ENCODE peak calls at places on chromosomes 7 and 10, in four cellular contexts. L is tibial nerve, X is right lobe of liver, Q is left ventricle myocardium inferior. J is an unnamed sample.

GRCh38 chr10:92112462-92112861 is 178.4 kb downstream of the CPEB3 start:
- DNase-seq in L (no peak), X (no peak), Q (no peak), J (no peak)

GRCh38 chr7:44524811-44525388 is 16.2 kb downstream of the NPC1L1 start:
- DNase-seq in Q (no peak), L (no peak), X (no peak), J (no peak)

GRCh38 chr10:127100983-127101615 is 95.3 kb downstream of the INSYN2A start:
- DNase-seq in Q (no peak), L (no peak), X (no peak), J (no peak)

GRCh38 chr7:36961097-36961496 is 236.8 kb upstream of the AOAH start:
- DNase-seq in Q (no peak), L (no peak), X (no peak), J (no peak)

GRCh38 chr10:107542016-107542415 is 377.5 kb upstream of the SORCS1 start:
- DNase-seq in Q (no peak), X (no peak), L (no peak), J (no peak)

GRCh38 chr10:122878799-122879338 is 512 bp downstream of the FAM24B start:
- DNase-seq in L (no peak), Q (no peak), X (no peak), J (peak; percentile 52)

GRCh38 chr10:86651021-86651471 is 3.3 kb upstream of the OPN4 start:
- DNase-seq in Q (no peak), L (no peak), X (no peak), J (no peak)

GRCh38 chr10:111079241-111079760 is 2.5 kb downstream of the ADRA2A start:
- DNase-seq in X (no peak), L (no peak), Q (no peak), J (no peak)

GRCh38 chr7:70506463-70506862 is 625.5 kb upstream of the GALNT17 start:
- DNase-seq in X (peak; percentile 61), L (no peak), Q (no peak), J (no peak)

GRCh38 chr7:106518986-106519385 is 142.0 kb downstream of the CCDC71L start:
- DNase-seq in X (peak; percentile 33), Q (peak; percentile 20), L (no peak), J (no peak)

GRCh38 chr7:77867208-77867915 is 68.8 kb downstream of the PHTF2 start:
- DNase-seq in X (no peak), Q (no peak), L (no peak), J (no peak)

GRCh38 chr10:96090463-96090800 is 39.7 kb upstream of the ZNF518A start:
- DNase-seq in L (no peak), Q (no peak), X (no peak), J (peak; percentile 28)

GRCh38 chr10:128539784-128540759 is 413.8 kb upstream of the MKI67 start:
- DNase-seq in X (no peak), Q (peak; percentile 30), L (no peak), J (no peak)

GRCh38 chr7:116525298-116525912 is 569 bp downstream of the CAV1 start:
- DNase-seq in Q (peak; percentile 63), L (peak; percentile 22), X (peak; percentile 62), J (peak; percentile 34)

GRCh38 chr10:73625004-73625883 is 16.0 kb downstream of the MYOZ1 start:
- DNase-seq in L (no peak), Q (peak; percentile 30), X (peak; percentile 29), J (no peak)

GRCh38 chr7:44849277-44850210 is 1.7 kb upstream of the H2AZ2 start:
- DNase-seq in L (no peak), X (no peak), Q (no peak), J (no peak)

GRCh38 chr10:49272251-49273081 is 26.5 kb upstream of the C10orf71 start:
- DNase-seq in Q (peak; percentile 73), X (no peak), L (peak; percentile 32), J (no peak)

GRCh38 chr7:82442492-82443043 is 1.0 kb downstream of the CACNA2D1 start:
- DNase-seq in L (no peak), X (no peak), Q (peak; percentile 22), J (no peak)

GRCh38 chr10:29470355-29470705 is 164.4 kb downstream of the SVIL start:
- DNase-seq in X (no peak), L (peak; percentile 42), Q (peak; percentile 35), J (no peak)

GRCh38 chr10:29470843-29471482 is 163.8 kb downstream of the SVIL start:
- DNase-seq in L (no peak), Q (no peak), X (no peak), J (no peak)

GRCh38 chr10:29473087-29473356 is 161.7 kb downstream of the SVIL start:
- DNase-seq in X (no peak), Q (no peak), L (no peak), J (no peak)

GRCh38 chr10:29472268-29473086 is 162.3 kb downstream of the SVIL start:
- DNase-seq in X (no peak), L (no peak), Q (no peak), J (no peak)

GRCh38 chr10:29471483-29471859 is 163.3 kb downstream of the SVIL start:
- DNase-seq in X (no peak), Q (no peak), L (no peak), J (no peak)
- H3K27ac ChIP-seq in X (no peak overlapping the region), Q (peak overlapping the region; percentile 59), L (peak overlapping the region; percentile 10), J (no peak overlapping the region)

GRCh38 chr10:11179231-11180105 is 161.8 kb downstream of the CELF2 start:
- DNase-seq in L (no peak), X (no peak), Q (no peak), J (no peak)
- H3K27ac ChIP-seq in L (peak overlapping the region; percentile 60), X (no peak overlapping the region), Q (peak overlapping the region; percentile 78), J (no peak overlapping the region)

DNA sequence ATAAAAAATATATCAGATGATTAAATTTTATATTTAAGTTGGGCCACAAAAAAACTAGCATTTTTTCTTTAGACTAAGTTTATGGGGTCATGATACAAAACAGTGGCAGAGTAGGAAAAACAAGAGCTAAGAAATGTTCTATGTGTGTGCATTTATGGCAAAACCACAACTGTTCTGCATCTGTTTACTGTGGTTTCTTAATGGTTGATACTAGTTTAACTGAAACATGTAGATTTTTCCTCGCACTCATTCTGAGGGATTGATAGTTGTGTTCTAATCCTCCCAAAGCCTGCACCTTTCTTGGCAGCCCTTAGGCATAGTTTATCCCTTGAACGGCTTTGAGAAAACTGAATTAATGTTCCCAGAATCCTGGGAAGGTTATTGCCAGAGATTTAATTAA is 66.6 kb upstream of the PHYHIPL start:
- DNase-seq in X (no peak), L (no peak), Q (no peak), J (no peak)
- H3K27ac ChIP-seq in X (no peak overlapping the region), L (no peak overlapping the region), Q (no peak overlapping the region), J (peak overlapping the region; percentile 43)

GRCh38 chr7:97014145-97014544 is 8.8 kb downstream of the DLX6 start:
- DNase-seq in Q (no peak), L (no peak), X (no peak), J (no peak)

GRCh38 chr7:97015279-97015678 is 9.4 kb downstream of the DLX5 start:
- DNase-seq in Q (no peak), L (no peak), X (no peak), J (no peak)

GRCh38 chr7:97016392-97017196 is 8.0 kb downstream of the DLX5 start:
- DNase-seq in Q (no peak), X (no peak), L (no peak), J (no peak)

GRCh38 chr7:97017197-97018125 is 7.2 kb downstream of the DLX5 start:
- DNase-seq in X (no peak), Q (no peak), L (no peak), J (no peak)

DNA sequence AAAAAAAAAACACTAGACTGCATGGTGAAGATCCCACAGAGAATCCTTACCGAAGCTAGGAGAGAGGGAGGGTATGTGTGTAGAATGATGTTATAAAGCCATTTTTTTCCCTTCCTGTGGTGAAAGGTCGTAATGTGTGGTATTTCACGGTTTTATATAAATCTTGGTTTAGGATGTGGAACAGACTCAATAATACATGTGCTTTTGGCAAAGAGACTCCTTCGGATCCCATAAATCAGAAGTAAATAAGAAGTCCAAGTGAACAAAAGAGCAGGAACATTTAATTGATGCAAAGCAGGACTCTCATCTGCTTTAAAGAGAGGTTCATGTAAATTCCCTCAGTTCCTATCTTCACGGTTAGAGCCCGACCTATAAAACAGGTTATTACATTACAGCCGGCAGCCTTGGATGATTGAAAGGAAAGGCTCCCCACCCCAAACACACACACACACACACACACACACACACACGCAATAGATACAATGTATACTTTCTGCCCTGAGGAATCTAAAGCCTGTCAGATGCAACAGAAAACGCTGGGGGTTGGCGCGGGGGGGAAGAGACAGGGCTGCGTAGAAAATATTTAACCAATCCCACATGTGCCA is 8.7 kb downstream of the DLX5 start:
- DNase-seq in Q (no peak), X (no peak), L (no peak), J (no peak)
- H3K27ac ChIP-seq in Q (no peak overlapping the region), X (no peak overlapping the region), L (no peak overlapping the region), J (no peak overlapping the region)

J was measured in pancreas.